ENCODE peak calls at places on chromosomes 12 and 14, in seven cellular contexts. One of them, this sample, is unnamed.
A peak's percentile ranks its signal among the peaks of the same experiment; 100 is the strongest.

GRCh38 chr12:122067966-122068365 is 10.6 kb upstream of the MLXIP start:
- DNase-seq in GF-D8: peak; percentile 31
- DNase-seq in AG10803: no peak
- DNase-seq in fibroblast of mammary gland: peak; percentile 58
- DNase-seq in brain microvascular endothelial cell: no peak
- DNase-seq in GM19239: peak; percentile 73
- DNase-seq in AML-193: no peak
- DNase-seq in this sample: no peak

GRCh38 chr14:78178971-78179370 is 8.8 kb downstream of the NRXN3 start:
- DNase-seq in GF-D8: no peak
- DNase-seq in AG10803: no peak
- DNase-seq in fibroblast of mammary gland: no peak
- DNase-seq in brain microvascular endothelial cell: no peak
- DNase-seq in GM19239: no peak
- DNase-seq in AML-193: no peak
- DNase-seq in this sample: no peak

GRCh38 chr14:62103497-62103896 is 341.3 kb downstream of the SNAPC1 start:
- DNase-seq in GF-D8: no peak
- DNase-seq in AG10803: no peak
- DNase-seq in fibroblast of mammary gland: no peak
- DNase-seq in brain microvascular endothelial cell: no peak
- DNase-seq in GM19239: no peak
- DNase-seq in AML-193: no peak
- DNase-seq in this sample: no peak

GRCh38 chr12:75452675-75453330 is 27.8 kb upstream of the GLIPR1 start:
- DNase-seq in GF-D8: no peak
- DNase-seq in AG10803: peak; percentile 45
- DNase-seq in fibroblast of mammary gland: peak; percentile 62
- DNase-seq in brain microvascular endothelial cell: peak; percentile 63
- DNase-seq in GM19239: no peak
- DNase-seq in AML-193: no peak
- DNase-seq in this sample: peak; percentile 28

GRCh38 chr14:87888136-87888999 is 104.6 kb downstream of the GALC start:
- DNase-seq in GF-D8: no peak
- DNase-seq in AG10803: no peak
- DNase-seq in fibroblast of mammary gland: peak; percentile 64
- DNase-seq in brain microvascular endothelial cell: no peak
- DNase-seq in GM19239: no peak
- DNase-seq in AML-193: no peak
- DNase-seq in this sample: peak; percentile 11

GRCh38 chr14:50047274-50047676 is 69.1 kb downstream of the VCPKMT start:
- DNase-seq in GF-D8: peak; percentile 2
- DNase-seq in AG10803: no peak
- DNase-seq in fibroblast of mammary gland: no peak
- DNase-seq in brain microvascular endothelial cell: no peak
- DNase-seq in GM19239: peak; percentile 80
- DNase-seq in AML-193: peak; percentile 24
- DNase-seq in this sample: no peak

GRCh38 chr12:92324849-92325500 is 179.3 kb upstream of the BTG1 start:
- DNase-seq in GF-D8: no peak
- DNase-seq in AG10803: no peak
- DNase-seq in fibroblast of mammary gland: no peak
- DNase-seq in brain microvascular endothelial cell: no peak
- DNase-seq in GM19239: no peak
- DNase-seq in AML-193: no peak
- DNase-seq in this sample: no peak

GRCh38 chr12:11681211-11681610 is 31.7 kb downstream of the ETV6 start:
- DNase-seq in GF-D8: no peak
- DNase-seq in AG10803: no peak
- DNase-seq in fibroblast of mammary gland: no peak
- DNase-seq in brain microvascular endothelial cell: no peak
- DNase-seq in GM19239: no peak
- DNase-seq in AML-193: no peak
- DNase-seq in this sample: no peak

GRCh38 chr12:104171785-104172563 is 34.0 kb upstream of the NFYB start:
- DNase-seq in GF-D8: no peak
- DNase-seq in AG10803: no peak
- DNase-seq in fibroblast of mammary gland: no peak
- DNase-seq in brain microvascular endothelial cell: no peak
- DNase-seq in GM19239: no peak
- DNase-seq in AML-193: no peak
- DNase-seq in this sample: no peak

GRCh38 chr12:49126852-49127763 is 4.1 kb downstream of the TUBA1B start:
- DNase-seq in GF-D8: no peak
- DNase-seq in AG10803: no peak
- DNase-seq in fibroblast of mammary gland: no peak
- DNase-seq in brain microvascular endothelial cell: no peak
- DNase-seq in GM19239: no peak
- DNase-seq in AML-193: no peak
- DNase-seq in this sample: no peak

GRCh38 chr12:84803661-84804060 is 108.9 kb downstream of the SLC6A15 start:
- DNase-seq in GF-D8: no peak
- DNase-seq in AG10803: no peak
- DNase-seq in fibroblast of mammary gland: no peak
- DNase-seq in brain microvascular endothelial cell: peak; percentile 22
- DNase-seq in GM19239: no peak
- DNase-seq in AML-193: no peak
- DNase-seq in this sample: no peak

GRCh38 chr12:113325938-113326337 is 9.0 kb downstream of the SLC8B1 start:
- DNase-seq in GF-D8: no peak
- DNase-seq in AG10803: peak; percentile 93
- DNase-seq in fibroblast of mammary gland: peak; percentile 83
- DNase-seq in brain microvascular endothelial cell: no peak
- DNase-seq in GM19239: no peak
- DNase-seq in AML-193: no peak
- DNase-seq in this sample: no peak

GRCh38 chr14:61285364-61285763 is 4.2 kb upstream of the TMEM30B start:
- DNase-seq in GF-D8: no peak
- DNase-seq in AG10803: no peak
- DNase-seq in fibroblast of mammary gland: no peak
- DNase-seq in brain microvascular endothelial cell: no peak
- DNase-seq in GM19239: no peak
- DNase-seq in AML-193: no peak
- DNase-seq in this sample: no peak

GRCh38 chr12:40752011-40752410 is 59.8 kb downstream of the CNTN1 start:
- DNase-seq in GF-D8: no peak
- DNase-seq in AG10803: no peak
- DNase-seq in fibroblast of mammary gland: no peak
- DNase-seq in brain microvascular endothelial cell: no peak
- DNase-seq in GM19239: no peak
- DNase-seq in AML-193: no peak
- DNase-seq in this sample: no peak

GRCh38 chr12:122893208-122894151 is 2.4 kb downstream of the VPS37B start:
- DNase-seq in GF-D8: no peak
- DNase-seq in AG10803: no peak
- DNase-seq in fibroblast of mammary gland: no peak
- DNase-seq in brain microvascular endothelial cell: no peak
- DNase-seq in GM19239: no peak
- DNase-seq in AML-193: no peak
- DNase-seq in this sample: peak; percentile 30

GRCh38 chr12:80598004-80598606 is 109.3 kb upstream of the MYF6 start:
- DNase-seq in GF-D8: no peak
- DNase-seq in AG10803: peak; percentile 62
- DNase-seq in fibroblast of mammary gland: peak; percentile 90
- DNase-seq in brain microvascular endothelial cell: peak; percentile 65
- DNase-seq in GM19239: no peak
- DNase-seq in AML-193: no peak
- DNase-seq in this sample: peak; percentile 54

GRCh38 chr14:30896435-30896834 is 22.1 kb downstream of the COCH start:
- DNase-seq in GF-D8: no peak
- DNase-seq in AG10803: no peak
- DNase-seq in fibroblast of mammary gland: no peak
- DNase-seq in brain microvascular endothelial cell: no peak
- DNase-seq in GM19239: no peak
- DNase-seq in AML-193: no peak
- DNase-seq in this sample: no peak

GRCh38 chr12:12929696-12930095 is 22.3 kb downstream of the GPRC5D start:
- DNase-seq in GF-D8: no peak
- DNase-seq in AG10803: no peak
- DNase-seq in fibroblast of mammary gland: no peak
- DNase-seq in brain microvascular endothelial cell: no peak
- DNase-seq in GM19239: no peak
- DNase-seq in AML-193: no peak
- DNase-seq in this sample: no peak

GRCh38 chr14:31543969-31544799 is 17.0 kb upstream of the NUBPL start:
- DNase-seq in GF-D8: no peak
- DNase-seq in AG10803: no peak
- DNase-seq in fibroblast of mammary gland: peak; percentile 26
- DNase-seq in brain microvascular endothelial cell: no peak
- DNase-seq in GM19239: no peak
- DNase-seq in AML-193: no peak
- DNase-seq in this sample: no peak

GRCh38 chr12:47021298-47021697 is 58.1 kb upstream of the PCED1B start:
- DNase-seq in GF-D8: no peak
- DNase-seq in AG10803: peak; percentile 89
- DNase-seq in fibroblast of mammary gland: peak; percentile 95
- DNase-seq in brain microvascular endothelial cell: peak; percentile 90
- DNase-seq in GM19239: peak; percentile 9
- DNase-seq in AML-193: peak; percentile 46
- DNase-seq in this sample: peak; percentile 90

GRCh38 chr12:123223241-123223668 is 9.7 kb downstream of the MPHOSPH9 start:
- DNase-seq in GF-D8: peak; percentile 11
- DNase-seq in AG10803: no peak
- DNase-seq in fibroblast of mammary gland: no peak
- DNase-seq in brain microvascular endothelial cell: no peak
- DNase-seq in GM19239: no peak
- DNase-seq in AML-193: no peak
- DNase-seq in this sample: no peak

GRCh38 chr14:61343991-61344405 is 22.6 kb downstream of the PRKCH start:
- DNase-seq in GF-D8: no peak
- DNase-seq in AG10803: no peak
- DNase-seq in fibroblast of mammary gland: peak; percentile 12
- DNase-seq in brain microvascular endothelial cell: no peak
- DNase-seq in GM19239: no peak
- DNase-seq in AML-193: no peak
- DNase-seq in this sample: no peak

GRCh38 chr14:71388862-71389261 is 481.6 kb downstream of the PCNX1 start:
- DNase-seq in GF-D8: no peak
- DNase-seq in AG10803: no peak
- DNase-seq in fibroblast of mammary gland: no peak
- DNase-seq in brain microvascular endothelial cell: no peak
- DNase-seq in GM19239: no peak
- DNase-seq in AML-193: no peak
- DNase-seq in this sample: no peak

GRCh38 chr12:57235012-57235727 is 5.7 kb downstream of the SHMT2 start:
- DNase-seq in GF-D8: no peak
- DNase-seq in AG10803: no peak
- DNase-seq in fibroblast of mammary gland: no peak
- DNase-seq in brain microvascular endothelial cell: peak; percentile 67
- DNase-seq in GM19239: no peak
- DNase-seq in AML-193: no peak
- DNase-seq in this sample: no peak

GRCh38 chr12:77070382-77071294 is 5.3 kb upstream of the E2F7 start:
- DNase-seq in GF-D8: no peak
- DNase-seq in AG10803: peak; percentile 15
- DNase-seq in fibroblast of mammary gland: peak; percentile 11
- DNase-seq in brain microvascular endothelial cell: no peak
- DNase-seq in GM19239: peak; percentile 48
- DNase-seq in AML-193: no peak
- DNase-seq in this sample: no peak

GRCh38 chr12:80272516-80272915 is 171.5 kb upstream of the PTPRQ start:
- DNase-seq in GF-D8: no peak
- DNase-seq in AG10803: peak; percentile 21
- DNase-seq in fibroblast of mammary gland: no peak
- DNase-seq in brain microvascular endothelial cell: no peak
- DNase-seq in GM19239: no peak
- DNase-seq in AML-193: no peak
- DNase-seq in this sample: no peak

GRCh38 chr12:128542844-128543243 is 275.9 kb downstream of the TMEM132C start:
- DNase-seq in GF-D8: no peak
- DNase-seq in AG10803: no peak
- DNase-seq in fibroblast of mammary gland: no peak
- DNase-seq in brain microvascular endothelial cell: no peak
- DNase-seq in GM19239: no peak
- DNase-seq in AML-193: no peak
- DNase-seq in this sample: no peak

GRCh38 chr14:27184371-27184901 is 586.6 kb upstream of the NOVA1 start:
- DNase-seq in GF-D8: no peak
- DNase-seq in AG10803: no peak
- DNase-seq in fibroblast of mammary gland: peak; percentile 33
- DNase-seq in brain microvascular endothelial cell: no peak
- DNase-seq in GM19239: no peak
- DNase-seq in AML-193: no peak
- DNase-seq in this sample: peak; percentile 73

GRCh38 chr14:104140463-104141331 is 2.3 kb downstream of the KIF26A start:
- DNase-seq in GF-D8: no peak
- DNase-seq in AG10803: no peak
- DNase-seq in fibroblast of mammary gland: no peak
- DNase-seq in brain microvascular endothelial cell: no peak
- DNase-seq in GM19239: no peak
- DNase-seq in AML-193: no peak
- DNase-seq in this sample: no peak

GRCh38 chr12:65891987-65892481 is 67.8 kb downstream of the HMGA2 start:
- DNase-seq in GF-D8: no peak
- DNase-seq in AG10803: peak; percentile 100
- DNase-seq in fibroblast of mammary gland: peak; percentile 100
- DNase-seq in brain microvascular endothelial cell: peak; percentile 97
- DNase-seq in GM19239: no peak
- DNase-seq in AML-193: no peak
- DNase-seq in this sample: peak; percentile 97

GRCh38 chr12:32765906-32766305 is 10.2 kb upstream of the YARS2 start:
- DNase-seq in GF-D8: no peak
- DNase-seq in AG10803: no peak
- DNase-seq in fibroblast of mammary gland: peak; percentile 22
- DNase-seq in brain microvascular endothelial cell: no peak
- DNase-seq in GM19239: no peak
- DNase-seq in AML-193: no peak
- DNase-seq in this sample: no peak

GRCh38 chr12:80509781-80510556 is 65.9 kb downstream of the PTPRQ start:
- DNase-seq in GF-D8: no peak
- DNase-seq in AG10803: peak; percentile 74
- DNase-seq in fibroblast of mammary gland: peak; percentile 96
- DNase-seq in brain microvascular endothelial cell: peak; percentile 68
- DNase-seq in GM19239: no peak
- DNase-seq in AML-193: no peak
- DNase-seq in this sample: no peak

GRCh38 chr12:50394469-50395029 is 1.9 kb downstream of the FAM186A start:
- DNase-seq in GF-D8: no peak
- DNase-seq in AG10803: peak; percentile 65
- DNase-seq in fibroblast of mammary gland: no peak
- DNase-seq in brain microvascular endothelial cell: no peak
- DNase-seq in GM19239: no peak
- DNase-seq in AML-193: no peak
- DNase-seq in this sample: no peak

GRCh38 chr12:34186492-34186891 is 164.2 kb downstream of the ALG10 start:
- DNase-seq in GF-D8: no peak
- DNase-seq in AG10803: no peak
- DNase-seq in fibroblast of mammary gland: no peak
- DNase-seq in brain microvascular endothelial cell: no peak
- DNase-seq in GM19239: no peak
- DNase-seq in AML-193: no peak
- DNase-seq in this sample: no peak

GRCh38 chr14:69008411-69008810 is 29.3 kb upstream of the ACTN1 start:
- DNase-seq in GF-D8: no peak
- DNase-seq in AG10803: peak; percentile 23
- DNase-seq in fibroblast of mammary gland: no peak
- DNase-seq in brain microvascular endothelial cell: peak; percentile 23
- DNase-seq in GM19239: no peak
- DNase-seq in AML-193: no peak
- DNase-seq in this sample: no peak

GRCh38 chr12:40158592-40159111 is 52.8 kb upstream of the SLC2A13 start:
- DNase-seq in GF-D8: no peak
- DNase-seq in AG10803: peak; percentile 34
- DNase-seq in fibroblast of mammary gland: peak; percentile 71
- DNase-seq in brain microvascular endothelial cell: no peak
- DNase-seq in GM19239: no peak
- DNase-seq in AML-193: peak; percentile 55
- DNase-seq in this sample: no peak